ENCODE peak calls at places on chromosome 13, in seven cellular contexts. P, A, Z, W, L, N and Q are unnamed samples.

GRCh38 chr13:112532837-112533745 is 54.9 kb downstream of the TUBGCP3 start:
- DNase-seq in W (no peak), L (no peak), N (no peak), A (no peak), P (no peak), Z (no peak), Q (no peak)

GRCh38 chr13:83450586-83450985 is 431.7 kb downstream of the SLITRK1 start:
- DNase-seq in N (no peak), P (no peak), W (no peak), L (no peak), A (no peak), Z (no peak), Q (no peak)

GRCh38 chr13:108270442-108270841 is 924 bp downstream of the TNFSF13B start:
- DNase-seq in A (no peak), N (no peak), W (no peak), P (no peak), L (no peak), Z (no peak), Q (no peak)

GRCh38 chr13:62702502-62702901 is 1286.9 kb upstream of the PCDH20 start:
- DNase-seq in P (no peak), A (no peak), Z (no peak), L (no peak), N (no peak), W (no peak), Q (no peak)

GRCh38 chr13:42270857-42271215 is 1.1 kb upstream of the AKAP11 start:
- DNase-seq in W (no peak), N (no peak), L (no peak), Z (no peak), P (no peak), A (no peak), Q (no peak)

GRCh38 chr13:79459906-79460305 is 21.0 kb upstream of the NDFIP2 start:
- DNase-seq in L (no peak), A (no peak), P (peak; percentile 25), N (no peak), Z (no peak), W (no peak), Q (no peak)

GRCh38 chr13:112720814-112721197 is 31.0 kb downstream of the ATP11A start:
- DNase-seq in L (no peak), W (no peak), A (no peak), P (no peak), Z (no peak), N (no peak), Q (no peak)

GRCh38 chr13:22336460-22336859 is 665.6 kb downstream of the FGF9 start:
- DNase-seq in N (no peak), W (no peak), A (no peak), L (no peak), Z (no peak), P (no peak), Q (no peak)

GRCh38 chr13:113950451-113951245 is 23.2 kb downstream of the C13orf46 start:
- DNase-seq in A (peak; percentile 23), Z (no peak), W (no peak), L (no peak), N (no peak), P (no peak), Q (no peak)

GRCh38 chr13:40806241-40806640 is 16.8 kb downstream of the SLC25A15 start:
- DNase-seq in L (no peak), N (no peak), A (no peak), W (no peak), Z (no peak), P (no peak), Q (no peak)

GRCh38 chr13:39952244-39953233 is 297.1 kb downstream of the COG6 start:
- DNase-seq in L (no peak), Z (no peak), P (peak; percentile 11), W (no peak), A (no peak), N (no peak), Q (no peak)

GRCh38 chr13:107124730-107125129 is 556.8 kb upstream of the ARGLU1 start:
- DNase-seq in L (no peak), W (no peak), A (no peak), Z (no peak), P (no peak), N (no peak), Q (no peak)

GRCh38 chr13:42380420-42381164 is 108.6 kb downstream of the AKAP11 start:
- DNase-seq in A (no peak), W (no peak), P (no peak), N (no peak), Z (no peak), L (no peak), Q (no peak)

GRCh38 chr13:89227356-89227755 is 1556.2 kb downstream of the SLITRK5 start:
- DNase-seq in L (no peak), P (no peak), W (no peak), A (no peak), Z (no peak), N (no peak), Q (no peak)

GRCh38 chr13:108595416-108596257 is 33.8 kb upstream of the MYO16 start:
- DNase-seq in W (peak; percentile 64), Z (no peak), L (no peak), N (no peak), P (no peak), A (no peak), Q (no peak)

GRCh38 chr13:84912720-84913119 is 886.5 kb downstream of the SLITRK6 start:
- DNase-seq in P (no peak), W (no peak), Z (no peak), N (no peak), L (no peak), A (no peak), Q (no peak)

GRCh38 chr13:84917252-84917878 is 881.9 kb downstream of the SLITRK6 start:
- DNase-seq in Z (no peak), W (no peak), N (no peak), L (no peak), P (peak; percentile 31), A (no peak), Q (no peak)
- TF ChIP-seq CTCF in Z (peak; percentile 38), W (peak; percentile 76), N (no peak), L (peak; percentile 43), P (peak; percentile 50), A (peak; percentile 9), Q (peak; percentile 69)

GRCh38 chr13:111153279-111153976 is 38.3 kb downstream of the ARHGEF7 start:
- DNase-seq in A (peak; percentile 95), L (peak; percentile 94), W (peak; percentile 97), N (peak; percentile 93), Z (peak; percentile 49), P (peak; percentile 89), Q (peak; percentile 91)
- TF ChIP-seq CTCF in A (peak; percentile 2), L (no peak), W (peak; percentile 57), N (no peak), Z (peak; percentile 14), P (peak; percentile 49), Q (peak; percentile 44)

DNA sequence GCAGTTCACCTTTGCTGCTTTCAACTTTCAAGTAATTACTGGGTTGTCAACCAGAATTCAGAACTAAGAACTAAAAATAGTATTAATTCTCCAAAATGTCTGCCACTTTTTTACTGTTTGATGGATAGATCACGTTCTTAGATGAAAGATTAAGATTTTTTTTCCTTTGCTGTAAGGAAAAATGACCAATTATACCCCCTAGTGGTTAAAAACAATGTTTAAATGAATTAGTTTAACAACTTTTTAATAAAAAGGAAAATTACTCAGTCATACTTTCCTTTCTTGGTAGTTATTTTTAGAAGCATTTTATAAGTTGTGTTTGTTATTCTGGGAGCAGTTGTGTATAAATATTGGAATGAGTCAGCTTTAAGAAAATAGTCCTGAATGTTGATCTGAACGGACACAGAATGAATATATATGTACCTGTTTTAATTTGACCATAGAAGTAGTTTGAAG is 4.6 kb downstream of the TM9SF2 start:
- DNase-seq in A (no peak), Z (no peak), W (no peak), N (no peak), L (no peak), P (peak; percentile 63), Q (no peak)
- TF ChIP-seq CTCF in A (peak; percentile 24), Z (peak; percentile 27), W (peak; percentile 67), N (no peak), L (peak; percentile 53), P (peak; percentile 46), Q (peak; percentile 59)

DNA sequence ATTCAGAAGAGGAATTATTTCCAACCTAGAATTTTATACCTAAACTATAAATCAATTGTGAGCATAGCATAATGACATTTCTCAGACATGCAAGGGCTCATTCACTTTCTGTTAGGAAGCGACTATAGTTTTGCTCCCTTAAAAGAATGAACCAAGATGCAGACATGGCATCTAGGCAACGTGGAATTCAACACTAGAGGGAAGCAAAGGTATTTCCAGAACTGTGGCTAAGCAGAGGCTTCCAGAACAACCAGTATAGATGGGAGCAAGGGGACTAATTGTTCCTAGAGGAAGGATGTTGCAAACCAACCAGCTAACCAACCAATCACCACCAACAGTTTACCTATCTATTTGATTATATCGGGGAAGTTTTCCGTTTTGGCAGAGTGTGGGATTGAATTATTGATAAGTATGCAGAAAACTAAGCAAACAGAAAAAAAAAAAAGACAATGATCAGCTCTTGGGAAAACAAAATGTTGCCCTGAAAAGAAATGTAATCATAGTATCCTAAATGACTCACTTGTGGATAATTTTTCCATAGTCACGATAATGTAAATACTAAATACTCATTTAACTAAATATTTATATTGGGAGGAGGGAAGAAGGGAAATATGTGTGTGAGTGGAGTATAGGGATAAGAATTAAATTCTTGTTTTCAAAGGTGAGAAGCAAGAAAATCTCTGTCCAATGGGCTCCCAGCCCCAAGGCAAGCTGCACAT is 21.1 kb downstream of the ARL11 start:
- DNase-seq in A (no peak), P (peak; percentile 68), Z (no peak), L (no peak), N (no peak), W (no peak), Q (no peak)
- TF ChIP-seq CTCF in A (peak; percentile 38), P (peak; percentile 42), Z (peak; percentile 29), L (no peak), N (no peak), W (peak; percentile 67), Q (peak; percentile 31)

GRCh38 chr13:24861617-24862362 is 97.8 kb downstream of the RNF17 start:
- DNase-seq in P (no peak), A (no peak), W (no peak), Z (no peak), L (no peak), N (no peak), Q (no peak)

GRCh38 chr13:24866488-24866887 is 102.5 kb downstream of the RNF17 start:
- DNase-seq in Z (no peak), W (no peak), A (no peak), P (no peak), L (no peak), N (no peak), Q (no peak)

GRCh38 chr13:24863748-24864540 is 100.0 kb downstream of the RNF17 start:
- DNase-seq in W (peak; percentile 49), P (no peak), L (no peak), N (no peak), Z (no peak), A (no peak), Q (no peak)

GRCh38 chr13:24864579-24864978 is 100.6 kb downstream of the RNF17 start:
- DNase-seq in N (no peak), W (no peak), P (no peak), L (no peak), Z (no peak), A (no peak), Q (no peak)

GRCh38 chr13:24865158-24865557 is 101.2 kb downstream of the RNF17 start:
- DNase-seq in A (no peak), P (peak; percentile 4), N (no peak), Z (no peak), L (no peak), W (no peak), Q (no peak)
- TF ChIP-seq CTCF in A (no peak), P (peak; percentile 32), N (no peak), Z (no peak), L (no peak), W (no peak), Q (no peak)

GRCh38 chr13:81927347-81927746 is 1586.4 kb upstream of the SPRY2 start:
- DNase-seq in L (no peak), Z (no peak), N (no peak), W (peak; percentile 53), P (no peak), A (no peak), Q (no peak)

GRCh38 chr13:81929988-81930387 is 1589.1 kb upstream of the SPRY2 start:
- DNase-seq in P (no peak), A (no peak), N (no peak), Z (no peak), W (peak; percentile 46), L (no peak), Q (no peak)
- TF ChIP-seq CTCF in P (no peak), A (no peak), N (no peak), Z (no peak), W (peak; percentile 82), L (no peak), Q (peak; percentile 73)